ENCODE peak calls at places on chromosomes 5 and 9, in nine cellular contexts. L is prostate gland, H is endodermal cell, N is AG04450, J is DND-41, O is thoracic aorta, Z is cardiac muscle cell, T is HFFc6, Y is mesothelial cell of epicardium. Q is an unnamed sample.

GRCh38 chr5:160656961-160657570 is 194.9 kb downstream of the ATP10B start:
- DNase-seq in L (no peak), H (no peak), N (no peak), J (peak; percentile 76), O (no peak), Z (no peak), T (no peak), Y (no peak), Q (no peak)

GRCh38 chr9:79384506-79384905 is 187.3 kb upstream of the TLE4 start:
- DNase-seq in L (no peak), H (no peak), N (no peak), J (no peak), O (no peak), Z (peak; percentile 2), T (peak; percentile 36), Y (no peak), Q (no peak)

GRCh38 chr5:134526483-134527155 is 1.1 kb downstream of the JADE2 start:
- DNase-seq in L (peak; percentile 73), H (peak; percentile 97), N (no peak), J (peak; percentile 89), O (no peak), Z (peak; percentile 38), T (peak; percentile 57), Y (peak; percentile 81), Q (no peak)

GRCh38 chr9:74773886-74774479 is 113.7 kb downstream of the TRPM6 start:
- DNase-seq in L (peak; percentile 74), H (peak; percentile 89), N (peak; percentile 55), J (peak; percentile 73), O (peak; percentile 21), Z (peak; percentile 83), T (peak; percentile 52), Y (peak; percentile 79), Q (peak; percentile 49)

GRCh38 chr5:38249812-38250211 is 8.5 kb upstream of the EGFLAM start:
- DNase-seq in L (no peak), H (no peak), N (no peak), J (no peak), O (no peak), Z (no peak), T (no peak), Y (no peak), Q (no peak)

GRCh38 chr9:108550111-108550510 is 305.7 kb downstream of the ACTL7B start:
- DNase-seq in L (no peak), H (no peak), N (no peak), J (no peak), O (no peak), Z (no peak), T (no peak), Y (no peak), Q (no peak)

GRCh38 chr9:121607434-121608248 is 43.8 kb upstream of the DAB2IP start:
- DNase-seq in L (no peak), H (peak; percentile 46), N (no peak), J (no peak), O (peak; percentile 36), Z (peak; percentile 41), T (peak; percentile 16), Y (no peak), Q (no peak)

GRCh38 chr9:93622725-93623124 is 46.3 kb downstream of the PHF2 start:
- DNase-seq in L (no peak), H (no peak), N (no peak), J (no peak), O (no peak), Z (no peak), T (no peak), Y (no peak), Q (no peak)

GRCh38 chr5:139481580-139482049 is 943 bp downstream of the STING1 start:
- DNase-seq in L (no peak), H (no peak), N (no peak), J (no peak), O (no peak), Z (peak; percentile 52), T (peak; percentile 53), Y (no peak), Q (no peak)

GRCh38 chr5:79416499-79416898 is 97.4 kb downstream of the HOMER1 start:
- DNase-seq in L (no peak), H (no peak), N (peak; percentile 15), J (no peak), O (no peak), Z (peak; percentile 5), T (no peak), Y (no peak), Q (no peak)

GRCh38 chr5:71600783-71601182 is 13.6 kb downstream of the MCCC2 start:
- DNase-seq in L (no peak), H (no peak), N (no peak), J (no peak), O (no peak), Z (peak; percentile 1), T (no peak), Y (no peak), Q (no peak)

GRCh38 chr5:81359108-81359507 is 34.8 kb downstream of the ACOT12 start:
- DNase-seq in L (no peak), H (peak; percentile 70), N (no peak), J (no peak), O (no peak), Z (no peak), T (no peak), Y (no peak), Q (no peak)

GRCh38 chr5:150153957-150154617 is 1.6 kb downstream of the PDGFRB start:
- DNase-seq in L (no peak), H (peak; percentile 72), N (no peak), J (peak; percentile 38), O (no peak), Z (peak; percentile 77), T (peak; percentile 85), Y (no peak), Q (no peak)

GRCh38 chr9:115999498-115999897 is 154.1 kb upstream of the PAPPA start:
- DNase-seq in L (no peak), H (no peak), N (no peak), J (no peak), O (no peak), Z (peak; percentile 67), T (peak; percentile 32), Y (no peak), Q (no peak)

DNA sequence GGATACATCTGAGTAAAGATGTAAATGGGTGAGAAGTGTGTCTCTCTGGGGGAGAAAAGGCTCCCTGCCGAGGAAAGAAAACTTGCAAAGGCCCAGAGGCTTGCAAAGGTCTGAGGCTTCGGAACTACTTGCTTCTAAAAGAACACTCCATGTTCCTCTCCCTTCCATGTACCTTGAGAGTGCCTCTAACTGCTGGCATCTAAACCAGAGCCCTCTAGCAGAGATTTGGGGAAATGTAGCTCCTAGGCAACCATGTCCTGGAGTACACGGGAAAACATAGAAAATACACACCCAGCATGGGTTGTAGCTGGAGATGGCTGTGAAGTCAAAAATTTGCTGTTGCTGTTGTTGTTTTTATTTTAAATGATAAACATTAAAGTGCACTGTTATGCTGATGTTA is 151.6 kb downstream of the SYK start:
- DNase-seq in L (no peak), H (no peak), N (no peak), J (no peak), O (no peak), Z (no peak), T (no peak), Y (no peak), Q (no peak)
- TF ChIP-seq CTCF in L (no peak), H (no peak), N (no peak), J (no peak), O (no peak), Z (no peak), T (no peak), Y (no peak), Q (no peak)

GRCh38 chr9:95025213-95026170 is 292.0 kb downstream of the FANCC start:
- DNase-seq in L (no peak), H (no peak), N (peak; percentile 68), J (no peak), O (peak; percentile 46), Z (peak; percentile 97), T (peak; percentile 77), Y (peak; percentile 52), Q (peak; percentile 80)
- TF ChIP-seq CTCF in L (no peak), H (peak; percentile 38), N (peak; percentile 52), J (no peak), O (peak; percentile 45), Z (peak; percentile 63), T (peak; percentile 57), Y (no peak), Q (peak; percentile 40)

GRCh38 chr9:16196206-16196605 is 643.4 kb downstream of the CCDC171 start:
- DNase-seq in L (no peak), H (no peak), N (no peak), J (no peak), O (no peak), Z (no peak), T (no peak), Y (no peak), Q (no peak)

GRCh38 chr9:16191237-16191636 is 638.4 kb downstream of the CCDC171 start:
- DNase-seq in L (no peak), H (no peak), N (no peak), J (no peak), O (no peak), Z (peak; percentile 55), T (no peak), Y (no peak), Q (no peak)

GRCh38 chr9:16197578-16198370 is 644.9 kb downstream of the CCDC171 start:
- DNase-seq in L (no peak), H (peak; percentile 24), N (no peak), J (no peak), O (no peak), Z (no peak), T (no peak), Y (no peak), Q (no peak)

GRCh38 chr9:16191691-16192402 is 639.0 kb downstream of the CCDC171 start:
- DNase-seq in L (peak; percentile 49), H (peak; percentile 95), N (peak; percentile 53), J (peak; percentile 59), O (peak; percentile 36), Z (peak; percentile 95), T (peak; percentile 82), Y (peak; percentile 90), Q (peak; percentile 56)

GRCh38 chr9:16192403-16193017 is 639.7 kb downstream of the CCDC171 start:
- DNase-seq in L (no peak), H (no peak), N (no peak), J (no peak), O (no peak), Z (peak; percentile 76), T (no peak), Y (no peak), Q (no peak)
- TF ChIP-seq CTCF in L (no peak), H (no peak), N (no peak), J (no peak), O (no peak), Z (no peak), T (peak; percentile 16), Y (no peak), Q (no peak)

GRCh38 chr9:15641301-15641700 is 88.5 kb downstream of the CCDC171 start:
- DNase-seq in L (no peak), H (no peak), N (no peak), J (no peak), O (no peak), Z (no peak), T (no peak), Y (no peak), Q (no peak)

DNA sequence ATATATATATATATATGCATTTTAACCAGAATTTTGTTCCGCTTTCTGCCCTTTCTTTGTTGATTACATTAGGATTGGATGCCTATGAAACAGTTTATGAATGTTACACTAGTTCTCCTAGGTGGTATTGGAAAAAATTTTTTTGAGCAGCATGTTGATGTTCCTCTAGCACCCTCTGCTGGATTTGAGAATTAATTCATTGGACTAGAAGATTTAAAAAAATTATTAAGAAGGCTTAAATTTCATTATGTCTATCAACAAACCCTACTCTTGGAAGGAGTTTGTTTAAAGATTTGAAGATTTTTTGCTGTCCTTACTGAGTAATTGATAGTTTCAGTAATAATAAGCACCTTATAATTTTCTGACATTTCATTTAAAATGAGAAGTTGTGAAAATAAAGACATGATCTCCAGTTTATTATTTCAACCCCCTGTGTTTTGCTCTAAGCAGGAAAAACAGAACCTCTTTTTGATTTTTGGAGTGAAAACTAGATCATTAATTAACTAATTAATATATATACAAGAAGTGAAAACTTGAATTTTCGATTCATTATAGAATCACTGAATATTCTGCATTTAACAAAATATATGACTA is 89.6 kb downstream of the CCDC171 start:
- DNase-seq in L (no peak), H (no peak), N (peak; percentile 13), J (no peak), O (no peak), Z (peak; percentile 69), T (peak; percentile 28), Y (no peak), Q (peak; percentile 8)
- TF ChIP-seq CTCF in L (no peak), H (peak; percentile 76), N (peak; percentile 62), J (peak; percentile 60), O (peak; percentile 34), Z (peak; percentile 54), T (peak; percentile 76), Y (peak; percentile 59), Q (peak; percentile 48)

Q was measured in AG09319.